ENCODE peak calls at places on chromosomes 13 and 19, in six cellular contexts. One of them, this sample, is unnamed.

GRCh38 chr19:5600797-5601196 is 21.8 kb downstream of the SAFB2 start:
- DNase-seq in HCT116: no peak
- DNase-seq in K562: no peak
- DNase-seq in SK-N-SH: no peak
- DNase-seq in GM12878: no peak
- DNase-seq in GM23338: no peak
- DNase-seq in this sample: no peak

GRCh38 chr19:17677002-17677401 is 11.2 kb downstream of the UNC13A start:
- DNase-seq in HCT116: peak
- DNase-seq in GM12878: no peak
- DNase-seq in GM23338: peak
- DNase-seq in SK-N-SH: no peak
- DNase-seq in K562: peak
- DNase-seq in this sample: no peak

GRCh38 chr13:31530883-31531282 is 208.4 kb upstream of the RXFP2 start:
- DNase-seq in HCT116: no peak
- DNase-seq in K562: no peak
- DNase-seq in SK-N-SH: no peak
- DNase-seq in GM23338: no peak
- DNase-seq in GM12878: no peak
- DNase-seq in this sample: no peak

GRCh38 chr13:51666316-51666715 is 82.1 kb downstream of the WDFY2 start:
- DNase-seq in SK-N-SH: no peak
- DNase-seq in HCT116: no peak
- DNase-seq in K562: no peak
- DNase-seq in GM23338: no peak
- DNase-seq in GM12878: no peak
- DNase-seq in this sample: no peak

GRCh38 chr13:28641600-28641926 is 17.4 kb upstream of the POMP start:
- DNase-seq in SK-N-SH: no peak
- DNase-seq in HCT116: no peak
- DNase-seq in GM12878: peak
- DNase-seq in K562: no peak
- DNase-seq in GM23338: no peak
- DNase-seq in this sample: no peak

GRCh38 chr19:51366999-51367564 is 894 bp upstream of the ETFB start:
- DNase-seq in GM12878: no peak
- DNase-seq in GM23338: no peak
- DNase-seq in SK-N-SH: peak
- DNase-seq in HCT116: no peak
- DNase-seq in K562: no peak
- DNase-seq in this sample: peak

GRCh38 chr19:46181386-46181774 is 33.3 kb downstream of the IGFL2 start:
- DNase-seq in K562: no peak
- DNase-seq in GM12878: no peak
- DNase-seq in GM23338: no peak
- DNase-seq in HCT116: no peak
- DNase-seq in SK-N-SH: no peak
- DNase-seq in this sample: peak

GRCh38 chr13:29733069-29733700 is 117.2 kb downstream of the UBL3 start:
- DNase-seq in SK-N-SH: no peak
- DNase-seq in GM12878: no peak
- DNase-seq in HCT116: no peak
- DNase-seq in K562: peak
- DNase-seq in GM23338: no peak
- DNase-seq in this sample: peak

GRCh38 chr13:30153871-30154426 is 153.4 kb downstream of the KATNAL1 start:
- DNase-seq in K562: no peak
- DNase-seq in HCT116: no peak
- DNase-seq in GM23338: peak
- DNase-seq in GM12878: no peak
- DNase-seq in SK-N-SH: no peak
- DNase-seq in this sample: no peak

GRCh38 chr19:8423821-8424223 is 10.7 kb downstream of the MARCHF2 start:
- DNase-seq in HCT116: peak
- DNase-seq in SK-N-SH: peak
- DNase-seq in GM12878: no peak
- DNase-seq in K562: peak
- DNase-seq in GM23338: peak
- DNase-seq in this sample: peak

GRCh38 chr13:46526763-46527162 is 26.2 kb upstream of the LRCH1 start:
- DNase-seq in GM12878: peak
- DNase-seq in SK-N-SH: no peak
- DNase-seq in K562: no peak
- DNase-seq in GM23338: no peak
- DNase-seq in HCT116: no peak
- DNase-seq in this sample: no peak

GRCh38 chr19:17090501-17091074 is 15.0 kb downstream of the MYO9B start:
- DNase-seq in K562: no peak
- DNase-seq in GM23338: no peak
- DNase-seq in GM12878: no peak
- DNase-seq in SK-N-SH: no peak
- DNase-seq in HCT116: no peak
- DNase-seq in this sample: no peak

GRCh38 chr13:23876265-23876664 is 12.9 kb downstream of the MIPEP start:
- DNase-seq in SK-N-SH: peak
- DNase-seq in K562: no peak
- DNase-seq in HCT116: no peak
- DNase-seq in GM12878: no peak
- DNase-seq in GM23338: peak
- DNase-seq in this sample: peak

GRCh38 chr13:96925869-96926628 is 68.2 kb downstream of the OXGR1 start:
- DNase-seq in K562: no peak
- DNase-seq in GM12878: no peak
- DNase-seq in GM23338: no peak
- DNase-seq in HCT116: no peak
- DNase-seq in SK-N-SH: no peak
- DNase-seq in this sample: no peak

GRCh38 chr19:32876236-32876918 is 6.8 kb upstream of the SLC7A9 start:
- DNase-seq in SK-N-SH: no peak
- DNase-seq in GM12878: no peak
- DNase-seq in GM23338: no peak
- DNase-seq in HCT116: no peak
- DNase-seq in K562: no peak
- DNase-seq in this sample: no peak

GRCh38 chr19:6720369-6721112 is at the start of gene C3:
- DNase-seq in K562: peak
- DNase-seq in SK-N-SH: no peak
- DNase-seq in GM12878: no peak
- DNase-seq in GM23338: no peak
- DNase-seq in HCT116: no peak
- DNase-seq in this sample: no peak

GRCh38 chr19:3459322-3459881 is 20.9 kb downstream of the SMIM24 start:
- DNase-seq in HCT116: no peak
- DNase-seq in GM23338: peak
- DNase-seq in GM12878: no peak
- DNase-seq in SK-N-SH: peak
- DNase-seq in K562: peak
- DNase-seq in this sample: no peak

GRCh38 chr19:57708641-57709354 is at the start of gene ZNF154:
- DNase-seq in HCT116: no peak
- DNase-seq in SK-N-SH: no peak
- DNase-seq in GM12878: no peak
- DNase-seq in GM23338: peak
- DNase-seq in K562: no peak
- DNase-seq in this sample: no peak

GRCh38 chr19:44111910-44112463 is 1.2 kb upstream of the ZNF225 start:
- DNase-seq in SK-N-SH: peak
- DNase-seq in GM23338: peak
- DNase-seq in GM12878: no peak
- DNase-seq in K562: peak
- DNase-seq in HCT116: no peak
- DNase-seq in this sample: no peak

GRCh38 chr13:44573790-44574465 is 2.2 kb downstream of the TSC22D1 start:
- DNase-seq in K562: peak
- DNase-seq in SK-N-SH: peak
- DNase-seq in HCT116: no peak
- DNase-seq in GM23338: peak
- DNase-seq in GM12878: no peak
- DNase-seq in this sample: peak

GRCh38 chr13:93118081-93118615 is 108.5 kb upstream of the GPC6 start:
- DNase-seq in GM12878: no peak
- DNase-seq in GM23338: no peak
- DNase-seq in K562: no peak
- DNase-seq in SK-N-SH: no peak
- DNase-seq in HCT116: no peak
- DNase-seq in this sample: no peak

GRCh38 chr13:79194272-79194671 is 211.8 kb downstream of the RBM26 start:
- DNase-seq in GM23338: no peak
- DNase-seq in SK-N-SH: no peak
- DNase-seq in HCT116: no peak
- DNase-seq in GM12878: peak
- DNase-seq in K562: no peak
- DNase-seq in this sample: no peak

GRCh38 chr19:35075202-35076025 is 33.9 kb downstream of the HPN start:
- DNase-seq in GM12878: no peak
- DNase-seq in SK-N-SH: no peak
- DNase-seq in HCT116: no peak
- DNase-seq in GM23338: no peak
- DNase-seq in K562: no peak
- DNase-seq in this sample: no peak

GRCh38 chr13:34941835-34942731 is at the start of gene NBEA:
- DNase-seq in GM12878: peak
- DNase-seq in SK-N-SH: peak
- DNase-seq in HCT116: peak
- DNase-seq in K562: peak
- DNase-seq in GM23338: peak
- DNase-seq in this sample: peak

GRCh38 chr13:31477961-31478360 is 261.4 kb upstream of the RXFP2 start:
- DNase-seq in SK-N-SH: no peak
- DNase-seq in K562: no peak
- DNase-seq in HCT116: no peak
- DNase-seq in GM23338: no peak
- DNase-seq in GM12878: no peak
- DNase-seq in this sample: no peak

GRCh38 chr13:98026457-98026857 is 73.0 kb downstream of the IPO5 start:
- DNase-seq in K562: no peak
- DNase-seq in HCT116: no peak
- DNase-seq in SK-N-SH: no peak
- DNase-seq in GM23338: peak
- DNase-seq in GM12878: no peak
- DNase-seq in this sample: no peak

GRCh38 chr19:37654833-37655688 is at the start of gene ZFP30:
- DNase-seq in K562: peak
- DNase-seq in GM23338: peak
- DNase-seq in HCT116: peak
- DNase-seq in SK-N-SH: peak
- DNase-seq in GM12878: peak
- DNase-seq in this sample: peak

GRCh38 chr19:54209748-54210494 is 9.3 kb downstream of the RPS9 start:
- DNase-seq in SK-N-SH: peak
- DNase-seq in K562: peak
- DNase-seq in GM23338: no peak
- DNase-seq in HCT116: peak
- DNase-seq in GM12878: no peak
- DNase-seq in this sample: peak

DNA sequence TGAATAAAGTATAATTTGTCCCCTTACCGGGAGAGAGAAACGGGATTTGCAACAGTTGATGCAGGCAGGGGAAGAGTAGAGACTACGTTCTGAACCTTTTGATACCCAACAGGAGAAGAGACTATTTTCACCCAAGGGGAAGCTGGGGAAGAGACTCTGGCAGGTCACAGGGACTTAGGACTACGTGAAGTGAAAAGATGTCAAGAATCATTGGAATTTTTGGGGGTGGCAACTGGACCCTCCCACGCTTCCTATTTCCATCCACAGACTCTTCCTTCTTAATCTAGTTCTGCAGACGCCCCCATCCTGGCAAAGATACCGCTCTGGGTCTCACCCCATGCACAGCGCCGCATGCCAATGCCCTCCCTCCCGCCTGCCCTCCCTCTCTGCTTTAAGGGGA is 13.8 kb downstream of the CABP5 start:
- DNase-seq in GM23338: no peak
- DNase-seq in HCT116: no peak
- DNase-seq in K562: no peak
- DNase-seq in SK-N-SH: no peak
- DNase-seq in GM12878: no peak
- DNase-seq in this sample: no peak
- H3K4me3 ChIP-seq in GM23338: no peak
- H3K4me3 ChIP-seq in HCT116: no peak
- H3K4me3 ChIP-seq in K562: no peak
- H3K4me3 ChIP-seq in SK-N-SH: no peak
- H3K4me3 ChIP-seq in GM12878: no peak
- H3K4me3 ChIP-seq in this sample: no peak

DNA sequence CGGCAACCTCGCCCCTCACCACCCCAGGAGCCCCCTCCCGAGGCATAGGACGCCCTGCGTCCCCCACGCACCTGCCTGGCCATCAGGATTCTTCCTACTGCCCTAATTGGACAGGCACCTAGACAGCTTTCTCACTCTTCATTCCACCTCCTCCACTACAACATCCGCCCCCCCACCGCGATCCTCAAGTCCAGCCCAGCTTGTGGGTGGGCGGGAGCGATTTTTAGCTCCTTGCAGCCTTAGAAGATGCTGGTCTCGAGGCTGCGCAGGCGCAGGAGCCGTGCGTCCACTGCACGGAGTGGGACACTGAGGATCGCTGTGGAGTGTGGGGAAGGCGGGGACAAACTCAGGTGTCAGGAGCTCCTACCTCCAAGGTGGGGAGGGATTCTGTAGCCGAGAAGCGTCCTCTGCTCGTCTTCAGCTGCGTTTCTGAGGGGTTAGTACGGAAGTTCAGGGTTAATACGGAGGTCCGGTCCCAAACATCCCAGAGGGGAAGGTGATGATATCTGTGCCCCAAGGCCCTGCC is at the start of gene RTBDN:
- DNase-seq in K562: peak
- DNase-seq in HCT116: no peak
- DNase-seq in SK-N-SH: no peak
- DNase-seq in GM23338: peak
- DNase-seq in GM12878: no peak
- DNase-seq in this sample: no peak
- TF ChIP-seq REST in K562: no peak
- TF ChIP-seq REST in HCT116: no peak
- TF ChIP-seq REST in SK-N-SH: no peak
- TF ChIP-seq REST in GM23338: no peak
- TF ChIP-seq REST in GM12878: no peak
- TF ChIP-seq REST in this sample: no peak

GRCh38 chr19:47720669-47721068 is 7.4 kb downstream of the EHD2 start:
- DNase-seq in K562: no peak
- DNase-seq in GM12878: no peak
- DNase-seq in GM23338: no peak
- DNase-seq in SK-N-SH: no peak
- DNase-seq in HCT116: no peak
- DNase-seq in this sample: no peak
- H3K4me3 ChIP-seq in K562: no peak
- H3K4me3 ChIP-seq in GM12878: no peak
- H3K4me3 ChIP-seq in GM23338: no peak
- H3K4me3 ChIP-seq in SK-N-SH: no peak
- H3K4me3 ChIP-seq in HCT116: no peak
- H3K4me3 ChIP-seq in this sample: no peak

DNA sequence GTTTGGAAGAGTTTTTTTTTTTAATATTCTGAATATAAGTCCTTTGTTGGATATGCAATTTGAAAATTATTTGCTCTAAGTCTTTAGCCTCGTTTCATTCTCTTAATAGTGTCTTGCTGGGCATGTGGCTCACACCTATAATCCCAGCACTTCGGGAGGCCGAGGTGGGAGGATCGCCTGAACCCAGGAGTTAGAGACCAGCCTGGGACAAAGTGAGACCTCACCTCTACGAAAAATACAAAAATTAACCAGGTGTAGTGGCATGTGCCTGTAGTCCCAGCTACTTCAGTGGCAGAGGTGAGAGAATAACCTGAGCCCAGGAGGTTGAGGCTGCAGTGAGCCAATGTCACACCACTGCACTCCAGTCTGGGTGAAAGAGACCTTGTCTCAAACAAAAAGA is 87.3 kb upstream of the UBAC2 start:
- DNase-seq in K562: no peak
- DNase-seq in HCT116: no peak
- DNase-seq in GM12878: no peak
- DNase-seq in SK-N-SH: no peak
- DNase-seq in GM23338: no peak
- DNase-seq in this sample: no peak
- TF ChIP-seq REST in K562: no peak
- TF ChIP-seq REST in HCT116: no peak
- TF ChIP-seq REST in GM12878: no peak
- TF ChIP-seq REST in SK-N-SH: no peak
- TF ChIP-seq REST in GM23338: no peak
- TF ChIP-seq REST in this sample: no peak